ENCODE peak calls at places on chromosomes 11 and 22, in four cellular contexts. J is H1, H is GM12878, Y is HepG2. Q is an unnamed sample. For H3K36me3, the result is how much of the 10 kb centered on the place peaks cover.

GRCh38 chr11:64355078-64355940 is 3.7 kb upstream of the RPS6KA4 start:
- DNase-seq in J (peak), H (no peak), Y (peak), Q (peak)

GRCh38 chr11:57121996-57122395 is 59.8 kb upstream of the LRRC55 start:
- DNase-seq in J (no peak), H (no peak), Y (no peak), Q (no peak)

GRCh38 chr11:128342511-128343133 is 244.7 kb downstream of the ETS1 start:
- DNase-seq in J (no peak), H (peak), Y (peak), Q (no peak)

GRCh38 chr22:32713737-32714457 is 87.6 kb upstream of the TIMP3 start:
- DNase-seq in J (no peak), H (no peak), Y (no peak), Q (no peak)

GRCh38 chr11:65366340-65366773 is 11.8 kb downstream of the TIGD3 start:
- DNase-seq in J (no peak), H (no peak), Y (peak), Q (peak)

GRCh38 chr22:23034621-23035556 is 35.4 kb upstream of the GNAZ start:
- DNase-seq in J (no peak), H (no peak), Y (no peak), Q (no peak)

GRCh38 chr11:134132808-134133207 is 63.9 kb downstream of the JAM3 start:
- DNase-seq in J (no peak), H (no peak), Y (no peak), Q (no peak)

GRCh38 chr11:116371146-116371545 is 401.6 kb downstream of the BUD13 start:
- DNase-seq in J (no peak), H (no peak), Y (no peak), Q (peak)

GRCh38 chr11:10181811-10182210 is 112.2 kb downstream of the SBF2 start:
- DNase-seq in J (no peak), H (no peak), Y (peak), Q (peak)

GRCh38 chr22:22348815-22349454 is 104.3 kb downstream of the VPREB1 start:
- DNase-seq in J (no peak), H (no peak), Y (no peak), Q (no peak)

GRCh38 chr22:17205432-17205831 is 13.8 kb downstream of the ADA2 start:
- DNase-seq in J (no peak), H (no peak), Y (no peak), Q (no peak)

GRCh38 chr11:77152846-77153245 is 24.8 kb downstream of the MYO7A start:
- DNase-seq in J (no peak), H (no peak), Y (no peak), Q (no peak)

GRCh38 chr22:39176067-39176621 is 23.7 kb upstream of the CBX7 start:
- DNase-seq in J (no peak), H (no peak), Y (peak), Q (no peak)

GRCh38 chr11:101345891-101346290 is 216.3 kb upstream of the PGR start:
- DNase-seq in J (no peak), H (no peak), Y (no peak), Q (no peak)

GRCh38 chr11:123654566-123655081 is at the start of gene SCN3B:
- DNase-seq in J (no peak), H (no peak), Y (peak), Q (peak)

GRCh38 chr11:104892723-104893511 is 5.3 kb downstream of the CASP12 start:
- DNase-seq in J (no peak), H (no peak), Y (no peak), Q (no peak)

GRCh38 chr11:107962181-107962580 is 33.9 kb downstream of the RAB39A start:
- DNase-seq in J (no peak), H (no peak), Y (no peak), Q (no peak)

GRCh38 chr11:103317118-103317517 is 207.9 kb downstream of the DYNC2H1 start:
- DNase-seq in J (no peak), H (no peak), Y (no peak), Q (no peak)

GRCh38 chr22:19043111-19044085 is 78.8 kb downstream of the DGCR2 start:
- DNase-seq in J (no peak), H (no peak), Y (no peak), Q (no peak)

GRCh38 chr11:94134651-94135512 is 6.2 kb downstream of the PANX1 start:
- DNase-seq in J (no peak), H (no peak), Y (no peak), Q (no peak)

GRCh38 chr22:44807915-44808690 is 55.7 kb downstream of the ARHGAP8 start:
- DNase-seq in J (no peak), H (no peak), Y (peak), Q (peak)

GRCh38 chr22:39535302-39535805 is 2.8 kb upstream of the RPS19BP1 start:
- DNase-seq in J (no peak), H (no peak), Y (no peak), Q (no peak)

GRCh38 chr11:75589933-75590332 is 27.9 kb downstream of the SERPINH1 start:
- DNase-seq in J (no peak), H (no peak), Y (no peak), Q (no peak)

GRCh38 chr11:67395555-67396257 is 3.9 kb downstream of the RAD9A start:
- DNase-seq in J (no peak), H (no peak), Y (no peak), Q (no peak)
- H3K36me3 ChIP-seq in J (under half), H (under half), Y (under half), Q (under half)

GRCh38 chr22:43128116-43128515 is 15.1 kb downstream of the MCAT start:
- DNase-seq in J (no peak), H (no peak), Y (no peak), Q (no peak)

GRCh38 chr22:43126506-43127165 is 16.1 kb downstream of the BIK start:
- DNase-seq in J (no peak), H (no peak), Y (peak), Q (peak)

GRCh38 chr22:43128928-43129424 is 14.2 kb downstream of the MCAT start:
- DNase-seq in J (no peak), H (no peak), Y (no peak), Q (no peak)

GRCh38 chr22:43129426-43130425 is 13.5 kb downstream of the MCAT start:
- DNase-seq in J (no peak), H (no peak), Y (no peak), Q (no peak)

GRCh38 chr22:43127166-43127908 is 15.9 kb downstream of the MCAT start:
- DNase-seq in J (no peak), H (no peak), Y (no peak), Q (no peak)
- TF ChIP-seq POLR2AphosphoS5 in J (no peak), H (no peak), Y (no peak), Q (no peak)

DNA sequence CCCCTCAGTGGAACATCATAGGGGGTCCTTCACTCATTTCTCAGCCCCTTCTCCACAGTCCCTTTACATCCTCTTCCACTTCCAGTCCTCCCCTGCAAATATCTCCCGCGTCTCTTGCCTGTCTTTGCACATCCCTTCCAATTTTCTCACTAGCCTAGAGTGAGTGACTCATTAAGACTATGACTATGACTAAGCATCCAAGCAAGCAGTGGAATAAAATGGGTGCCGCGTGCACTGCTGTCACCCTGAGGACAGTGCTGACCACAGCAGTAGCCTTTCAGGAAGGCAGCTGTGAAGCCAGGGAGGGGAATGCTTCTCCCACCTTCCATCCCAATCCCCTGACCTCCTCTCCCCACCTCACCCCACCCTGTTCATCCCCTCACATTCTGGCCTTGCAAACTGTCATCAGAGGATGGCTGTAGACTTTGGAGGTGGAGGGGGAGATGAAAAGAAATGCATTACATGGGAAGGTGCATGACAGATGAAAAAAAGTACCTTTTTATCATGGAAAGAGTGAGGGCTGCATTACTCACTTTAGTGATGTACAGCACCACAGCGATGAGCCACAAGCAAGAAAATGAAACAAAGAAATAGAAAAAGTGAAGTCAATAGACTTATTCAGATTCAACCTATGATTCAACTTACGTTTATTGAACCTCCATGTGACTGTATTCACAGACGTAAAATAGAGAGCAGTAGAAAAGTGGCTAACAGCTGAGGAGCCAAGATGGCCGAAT is 948.2 kb downstream of the NTM start:
- DNase-seq in J (no peak), H (no peak), Y (no peak), Q (no peak)
- TF ChIP-seq USF2 in J (no peak), H (no peak), Y (no peak), Q (no peak)

DNA sequence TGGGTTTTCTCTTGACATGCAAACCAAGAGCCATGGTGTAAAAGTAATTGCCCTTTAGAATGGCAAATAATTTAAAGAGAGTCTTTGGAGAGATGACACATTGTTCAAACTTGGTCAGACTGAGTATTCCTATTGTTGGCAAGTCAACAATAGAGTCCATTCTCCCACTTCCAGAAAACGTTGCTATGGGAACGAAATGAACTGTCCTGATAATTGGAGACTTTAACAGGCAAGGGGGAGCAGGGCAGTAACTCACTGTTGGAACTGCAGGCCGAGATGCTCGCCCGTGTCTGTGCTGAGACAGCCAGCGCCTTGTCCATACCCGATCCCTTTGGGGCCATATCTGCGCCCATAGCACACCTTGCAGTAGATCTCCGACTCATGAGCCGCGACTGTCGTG is 13.9 kb downstream of the CSRP3 start:
- DNase-seq in J (no peak), H (no peak), Y (peak), Q (no peak)
- H3K36me3 ChIP-seq in J (under half), H (under half), Y (under half), Q (under half)

DNA sequence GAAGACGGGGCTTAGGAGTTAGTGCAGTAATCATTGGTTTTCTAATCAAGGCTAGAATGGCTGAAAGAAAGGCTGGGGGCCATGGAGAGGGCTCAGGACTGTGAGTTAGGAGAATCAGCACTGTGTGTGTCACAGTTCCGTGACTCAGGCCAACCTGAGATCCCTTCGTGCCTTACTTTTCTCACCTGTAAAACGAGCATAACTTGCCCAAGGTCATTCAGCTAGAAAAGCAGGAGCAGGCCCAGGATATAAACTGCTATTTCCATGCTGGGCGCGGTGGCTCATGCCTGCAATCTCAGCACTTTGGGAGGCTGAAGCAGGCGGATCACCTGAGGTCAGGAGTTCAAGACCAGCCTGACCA is 50.6 kb downstream of the PKNOX2 start:
- DNase-seq in J (no peak), H (no peak), Y (no peak), Q (no peak)
- TF ChIP-seq POLR2AphosphoS5 in J (no peak), H (no peak), Y (no peak), Q (no peak)

Q was measured in SK-N-SH.